ENCODE peak calls at places on chromosomes 13 and 19, in ten cellular contexts. O is A549, I is body of pancreas, Q is K562, M is psoas muscle, U is tibial artery, N is omental fat pad, W is GM12865, P is adrenal gland, Y is WTC11. Z is an unnamed sample.
A peak's percentile ranks its signal among the peaks of the same experiment; 100 is the strongest.

GRCh38 chr19:3469638-3470499 is 10.5 kb downstream of the SMIM24 start:
- DNase-seq in N (no peak), P (peak; percentile 70), W (no peak), Q (no peak), O (no peak), U (no peak), Y (no peak), M (no peak), I (no peak), Z (no peak)

GRCh38 chr19:3443840-3444694 is 36.3 kb downstream of the SMIM24 start:
- DNase-seq in M (no peak), P (peak; percentile 88), W (no peak), Y (peak; percentile 61), Q (no peak), I (no peak), O (no peak), U (no peak), N (no peak), Z (no peak)

GRCh38 chr13:30618186-30618937 is 642 bp downstream of the USPL1 start:
- DNase-seq in I (no peak), Y (no peak), Q (no peak), P (no peak), W (peak; percentile 42), N (no peak), U (peak; percentile 39), M (no peak), O (no peak), Z (peak; percentile 35)

GRCh38 chr19:45955905-45956608 is 17.6 kb downstream of the NOVA2 start:
- DNase-seq in U (peak; percentile 56), I (no peak), W (no peak), Q (no peak), O (peak; percentile 81), M (peak; percentile 41), Y (no peak), N (no peak), P (peak; percentile 83), Z (no peak)

GRCh38 chr19:50387176-50387867 is 3.2 kb downstream of the POLD1 start:
- DNase-seq in P (no peak), I (no peak), O (no peak), Y (no peak), M (no peak), Q (no peak), W (no peak), U (no peak), N (no peak), Z (no peak)

GRCh38 chr13:80336335-80336734 is 4.6 kb downstream of the SPRY2 start:
- DNase-seq in W (no peak), Q (no peak), N (no peak), O (no peak), I (no peak), M (no peak), Y (no peak), P (no peak), U (no peak), Z (no peak)

GRCh38 chr13:97283888-97284287 is 61.8 kb downstream of the MBNL2 start:
- DNase-seq in I (no peak), P (no peak), W (peak; percentile 17), Q (no peak), O (no peak), Y (no peak), U (no peak), N (no peak), M (no peak), Z (no peak)

GRCh38 chr19:39157275-39157996 is 31.9 kb downstream of the PAK4 start:
- DNase-seq in Y (no peak), N (no peak), I (no peak), W (no peak), O (no peak), M (no peak), U (no peak), P (no peak), Q (no peak), Z (no peak)

GRCh38 chr19:57441979-57442752 is 7.0 kb downstream of the ZNF749 start:
- DNase-seq in Q (no peak), M (no peak), P (no peak), I (no peak), U (no peak), N (no peak), O (no peak), W (no peak), Y (no peak), Z (no peak)

GRCh38 chr13:78709028-78709427 is 50.1 kb upstream of the OBI1 start:
- DNase-seq in Q (no peak), O (peak; percentile 6), Y (no peak), U (no peak), W (no peak), N (no peak), I (no peak), M (no peak), P (no peak), Z (no peak)

GRCh38 chr13:40446365-40446764 is 220.1 kb downstream of the FOXO1 start:
- DNase-seq in I (no peak), M (no peak), W (no peak), O (no peak), P (no peak), U (no peak), N (no peak), Y (no peak), Q (no peak), Z (no peak)

GRCh38 chr19:45414468-45414867 is 8.0 kb downstream of the POLR1G start:
- DNase-seq in M (no peak), N (no peak), U (no peak), I (no peak), Y (no peak), Q (peak; percentile 7), W (no peak), O (no peak), P (no peak), Z (no peak)

GRCh38 chr19:11984986-11985385 is 20.1 kb downstream of the ZNF763 start:
- DNase-seq in U (no peak), I (no peak), O (no peak), P (no peak), Y (peak; percentile 84), W (peak; percentile 26), N (no peak), Q (peak; percentile 13), M (no peak), Z (peak; percentile 56)
- TF ChIP-seq CTCF in U (no peak), I (no peak), O (no peak), P (no peak), Y (peak; percentile 69), W (peak; percentile 13), N (no peak), Q (peak; percentile 51), M (no peak), Z (peak; percentile 51)

GRCh38 chr13:58994778-58995177 is 1169.0 kb downstream of the DIAPH3 start:
- DNase-seq in I (no peak), U (no peak), P (no peak), N (no peak), M (no peak), Q (no peak), W (no peak), O (no peak), Y (no peak), Z (no peak)
- TF ChIP-seq CTCF in I (no peak), U (no peak), P (no peak), N (no peak), M (no peak), Q (no peak), W (no peak), O (no peak), Y (no peak), Z (no peak)

GRCh38 chr13:51768378-51768921 is 35.5 kb downstream of the DHRS12 start:
- DNase-seq in O (no peak), W (no peak), U (no peak), M (no peak), Y (peak; percentile 58), Q (no peak), I (no peak), N (no peak), P (no peak), Z (no peak)
- TF ChIP-seq CTCF in O (no peak), W (no peak), U (no peak), M (no peak), Y (peak; percentile 24), Q (no peak), I (no peak), N (no peak), P (peak; percentile 30), Z (no peak)

GRCh38 chr13:39417131-39417530 is 185.9 kb downstream of the LHFPL6 start:
- DNase-seq in N (no peak), I (no peak), Q (no peak), W (no peak), P (no peak), U (no peak), O (no peak), M (no peak), Y (peak; percentile 45), Z (no peak)
- TF ChIP-seq CTCF in N (no peak), I (no peak), Q (no peak), W (peak; percentile 3), P (no peak), U (peak; percentile 9), O (no peak), M (no peak), Y (peak; percentile 18), Z (no peak)

GRCh38 chr13:100620792-100621191 is 32.2 kb upstream of the GGACT start:
- DNase-seq in W (no peak), Q (no peak), I (no peak), U (no peak), P (no peak), Y (no peak), O (no peak), N (no peak), M (no peak), Z (no peak)
- TF ChIP-seq CTCF in W (no peak), Q (no peak), I (no peak), U (no peak), P (no peak), Y (no peak), O (no peak), N (no peak), M (no peak), Z (no peak)

DNA sequence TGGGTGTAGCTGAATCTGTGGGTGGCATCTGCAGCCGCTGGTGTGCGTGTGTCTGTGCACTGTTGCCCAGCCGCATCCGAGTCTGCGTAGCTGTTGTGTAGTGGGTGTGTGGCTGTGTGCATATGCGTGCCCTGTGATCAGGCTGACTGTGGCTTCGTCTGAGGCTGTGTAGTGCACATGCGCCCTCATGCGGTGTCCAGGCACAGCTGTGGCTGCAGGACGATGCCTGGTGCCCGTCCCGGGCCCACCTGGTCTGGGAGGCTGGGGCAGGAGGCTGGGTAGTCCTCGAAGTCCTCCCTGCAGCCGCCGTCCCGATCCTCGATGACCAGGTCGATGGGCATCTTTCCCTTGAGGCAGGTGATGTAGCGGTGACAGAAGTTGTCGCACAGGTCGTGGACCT is 4.9 kb downstream of the MEIS3 start:
- DNase-seq in M (no peak), Y (peak; percentile 73), P (no peak), N (no peak), Q (peak; percentile 48), I (no peak), U (no peak), O (peak; percentile 82), W (peak; percentile 38), Z (no peak)
- TF ChIP-seq CTCF in M (no peak), Y (peak; percentile 26), P (peak; percentile 30), N (no peak), Q (peak; percentile 74), I (peak; percentile 4), U (no peak), O (peak; percentile 52), W (peak; percentile 20), Z (no peak)

GRCh38 chr19:12400618-12401502 is at the start of gene ZNF799:
- DNase-seq in Q (peak; percentile 80), Y (peak; percentile 94), W (peak; percentile 96), N (peak; percentile 93), O (peak; percentile 94), P (peak; percentile 99), U (peak; percentile 99), I (peak; percentile 96), M (peak; percentile 98), Z (peak; percentile 94)
- TF ChIP-seq CTCF in Q (peak; percentile 25), Y (no peak), W (no peak), N (no peak), O (no peak), P (peak; percentile 10), U (peak; percentile 5), I (no peak), M (no peak), Z (no peak)

GRCh38 chr13:21670883-21671792 is at the start of gene FGF9:
- DNase-seq in Y (peak; percentile 83), I (peak; percentile 82), Q (peak; percentile 76), P (peak; percentile 82), O (peak; percentile 69), U (peak; percentile 47), N (no peak), W (peak; percentile 93), M (peak; percentile 81), Z (peak; percentile 78)
- TF ChIP-seq CTCF in Y (no peak), I (peak; percentile 37), Q (peak; percentile 2), P (peak; percentile 43), O (no peak), U (no peak), N (no peak), W (peak; percentile 5), M (no peak), Z (no peak)

Z was measured in activated CD8-positive, alpha-beta T cell treated with anti-CD3 and anti-CD28 coated beads for 36 hours.